ENCODE peak calls at places on chromosomes 13 and 19, in eight cellular contexts. G is CD4-positive, alpha-beta memory T cell; X is activated CD4-positive, alpha-beta T cell treated with anti-CD3 and anti-CD28 coated beads for 1 hour; B is H7; V is A549; R is left lung; T is amygdala; Q is M059J. J is an unnamed sample.

GRCh38 chr19:29800086-29800825 is 11.5 kb upstream of the CCNE1 start:
- DNase-seq in R (no peak), G (no peak), B (no peak), X (no peak), T (no peak), Q (no peak), V (no peak), J (no peak)

GRCh38 chr13:33126909-33127607 is 110.8 kb downstream of the KL start:
- DNase-seq in R (no peak), Q (peak; percentile 52), V (no peak), B (no peak), T (no peak), X (no peak), G (no peak), J (no peak)

GRCh38 chr13:110346661-110347067 is 39.6 kb downstream of the COL4A2 start:
- DNase-seq in T (no peak), Q (no peak), V (no peak), X (no peak), B (no peak), G (no peak), R (no peak), J (no peak)

GRCh38 chr13:28794370-28794769 is 25.8 kb upstream of the MTUS2 start:
- DNase-seq in B (no peak), Q (no peak), X (no peak), G (no peak), V (no peak), R (no peak), T (no peak), J (no peak)

GRCh38 chr19:17292301-17293074 is 10.7 kb downstream of the ABHD8 start:
- DNase-seq in T (no peak), V (peak; percentile 92), R (peak; percentile 79), X (peak; percentile 62), Q (peak; percentile 54), G (peak; percentile 85), B (peak; percentile 100), J (peak; percentile 79)

GRCh38 chr13:110506859-110507566 is 54.5 kb downstream of the RAB20 start:
- DNase-seq in Q (no peak), T (no peak), V (peak; percentile 28), G (no peak), R (peak; percentile 77), X (no peak), B (no peak), J (no peak)

GRCh38 chr19:35633727-35634440 is 5.0 kb downstream of the RBM42 start:
- DNase-seq in B (peak; percentile 41), G (no peak), X (no peak), V (no peak), Q (no peak), R (no peak), T (no peak), J (no peak)

GRCh38 chr19:7336321-7336973 is 12.3 kb upstream of the ARHGEF18 start:
- DNase-seq in T (no peak), V (no peak), B (no peak), G (no peak), X (no peak), Q (no peak), R (no peak), J (no peak)

GRCh38 chr13:99536023-99536422 is 34.8 kb downstream of the TM9SF2 start:
- DNase-seq in X (no peak), R (no peak), G (no peak), V (no peak), T (no peak), Q (no peak), B (no peak), J (no peak)

GRCh38 chr19:5958851-5959122 is 19.2 kb downstream of the RANBP3 start:
- DNase-seq in Q (no peak), G (no peak), T (no peak), V (no peak), R (no peak), B (no peak), X (no peak), J (no peak)

GRCh38 chr13:100870898-100871297 is 196.3 kb upstream of the TMTC4 start:
- DNase-seq in Q (no peak), V (no peak), T (no peak), R (no peak), G (no peak), B (no peak), X (no peak), J (no peak)

GRCh38 chr13:79557666-79558065 is 76.7 kb downstream of the NDFIP2 start:
- DNase-seq in X (no peak), V (no peak), Q (no peak), T (no peak), R (no peak), B (no peak), G (no peak), J (no peak)

GRCh38 chr19:41114132-41114531 is at the start of gene CYP2F1:
- DNase-seq in G (no peak), R (no peak), X (no peak), Q (no peak), V (no peak), B (peak; percentile 38), T (no peak), J (peak; percentile 30)

GRCh38 chr13:109130093-109130835 is 500.9 kb downstream of the MYO16 start:
- DNase-seq in V (no peak), Q (no peak), T (no peak), X (no peak), B (no peak), R (no peak), G (no peak), J (no peak)

GRCh38 chr19:5691205-5691929 is 1.3 kb downstream of the RPL36 start:
- DNase-seq in V (no peak), Q (no peak), G (peak; percentile 66), T (no peak), B (peak; percentile 80), X (no peak), R (no peak), J (peak; percentile 46)

GRCh38 chr19:5293607-5294089 is 47.0 kb downstream of the PTPRS start:
- DNase-seq in R (no peak), Q (peak; percentile 55), V (no peak), X (no peak), T (no peak), G (no peak), B (peak; percentile 95), J (peak; percentile 71)

GRCh38 chr13:101398920-101399319 is 17.4 kb downstream of the NALCN start:
- DNase-seq in G (no peak), R (no peak), V (no peak), Q (peak; percentile 77), T (no peak), B (no peak), X (no peak), J (no peak)

GRCh38 chr19:34707661-34708060 is 26.4 kb upstream of the ZNF181 start:
- DNase-seq in V (no peak), R (no peak), X (no peak), B (no peak), Q (no peak), G (no peak), T (no peak), J (no peak)

GRCh38 chr19:3557461-3558248 is at the start of gene MFSD12:
- DNase-seq in R (peak; percentile 93), G (peak; percentile 90), X (peak; percentile 93), B (peak; percentile 100), Q (peak; percentile 94), T (peak; percentile 85), V (peak; percentile 93), J (peak; percentile 95)

GRCh38 chr13:39910833-39911232 is 255.4 kb downstream of the COG6 start:
- DNase-seq in V (no peak), G (no peak), Q (peak; percentile 71), R (peak; percentile 39), X (no peak), T (no peak), B (no peak), J (no peak)

GRCh38 chr13:114047358-114047881 is 73.5 kb upstream of the C13orf46 start:
- DNase-seq in V (no peak), G (no peak), R (no peak), X (no peak), Q (no peak), B (no peak), T (no peak), J (no peak)

GRCh38 chr19:13984875-13985741 is 21.0 kb downstream of the RFX1 start:
- DNase-seq in V (no peak), G (peak; percentile 69), Q (no peak), R (peak; percentile 87), T (no peak), B (no peak), X (no peak), J (no peak)

GRCh38 chr13:110323172-110323851 is 16.2 kb downstream of the COL4A2 start:
- DNase-seq in B (peak; percentile 79), X (no peak), V (no peak), G (no peak), T (no peak), R (no peak), Q (peak; percentile 91), J (peak; percentile 92)

GRCh38 chr13:48653074-48654054 is at the start of gene CYSLTR2:
- DNase-seq in G (peak; percentile 69), Q (peak; percentile 75), B (no peak), V (no peak), T (no peak), X (no peak), R (no peak), J (no peak)

GRCh38 chr13:110352735-110353134 is 45.7 kb downstream of the COL4A2 start:
- DNase-seq in T (no peak), G (no peak), B (peak; percentile 82), X (no peak), R (no peak), Q (no peak), V (no peak), J (no peak)

GRCh38 chr19:51001495-51001894 is at the start of gene KLK8:
- DNase-seq in Q (no peak), B (peak; percentile 51), X (no peak), T (no peak), V (no peak), R (no peak), G (no peak), J (no peak)

GRCh38 chr19:39946532-39946931 is 12.1 kb upstream of the FCGBP start:
- DNase-seq in V (no peak), X (no peak), T (no peak), Q (peak; percentile 13), R (no peak), G (no peak), B (no peak), J (no peak)

GRCh38 chr19:16886305-16886880 is 2.4 kb upstream of the F2RL3 start:
- DNase-seq in R (peak; percentile 75), V (no peak), Q (peak; percentile 61), B (no peak), T (no peak), G (no peak), X (no peak), J (peak; percentile 17)

GRCh38 chr19:41001243-41001971 is 10.3 kb downstream of the CYP2B6 start:
- DNase-seq in B (peak; percentile 27), Q (no peak), R (no peak), T (no peak), V (no peak), G (no peak), X (no peak), J (no peak)

GRCh38 chr19:19488875-19489690 is 26.3 kb downstream of the TSSK6 start:
- DNase-seq in G (peak; percentile 99), B (peak; percentile 89), X (peak; percentile 81), V (peak; percentile 38), Q (peak; percentile 95), R (peak; percentile 83), T (no peak), J (peak; percentile 45)

GRCh38 chr19:57558525-57558924 is 1.1 kb downstream of the ZNF550 start:
- DNase-seq in R (no peak), X (no peak), Q (no peak), V (no peak), T (no peak), G (no peak), B (peak; percentile 36), J (no peak)

GRCh38 chr19:7355151-7355845 is 6.6 kb downstream of the ARHGEF18 start:
- DNase-seq in G (no peak), T (no peak), R (no peak), Q (peak; percentile 47), X (no peak), V (no peak), B (peak; percentile 58), J (no peak)

J was measured in SJSA1.